ENCODE peak calls at places on chromosomes 3 and 15, in seven cellular contexts. L is GM12891, O is right lobe of liver, B is ovary, A is transverse colon, S is GM12878, Q is A549. T is an unnamed sample.

GRCh38 chr15:55846108-55846707 is 103.3 kb upstream of the PRTG start:
- DNase-seq in S (peak), A (peak), O (no peak), B (peak), L (peak), Q (peak), T (no peak)

GRCh38 chr3:25457642-25458419 is 29.8 kb downstream of the RARB start:
- DNase-seq in S (no peak), B (no peak), A (no peak), L (no peak), Q (peak), O (no peak), T (no peak)

GRCh38 chr3:53708001-53708621 is 138.1 kb downstream of the CHDH start:
- DNase-seq in L (no peak), A (no peak), B (no peak), S (no peak), O (peak), Q (peak), T (peak)

GRCh38 chr15:64334530-64334929 is 21.4 kb downstream of the CSNK1G1 start:
- DNase-seq in S (no peak), A (peak), B (no peak), Q (peak), O (no peak), L (no peak), T (no peak)

GRCh38 chr3:134677196-134677986 is 26.6 kb upstream of the KY start:
- DNase-seq in O (no peak), L (no peak), A (no peak), Q (peak), B (no peak), S (no peak), T (no peak)

GRCh38 chr3:52197842-52198625 is at the start of gene ALAS1:
- DNase-seq in S (peak), L (peak), O (peak), Q (peak), B (peak), A (peak), T (no peak)

GRCh38 chr3:66468016-66468735 is 32.6 kb downstream of the LRIG1 start:
- DNase-seq in A (no peak), S (no peak), O (no peak), Q (no peak), B (no peak), L (no peak), T (no peak)

GRCh38 chr3:15261274-15261673 is 55.2 kb downstream of the CAPN7 start:
- DNase-seq in A (peak), S (no peak), O (no peak), Q (no peak), B (peak), L (no peak), T (peak)

GRCh38 chr3:129278970-129279906 is 568 bp downstream of the HMCES start:
- DNase-seq in L (no peak), Q (peak), A (peak), O (peak), B (peak), S (no peak), T (no peak)
- TF ChIP-seq POLR2A in L (no peak), Q (peak), A (peak), O (peak), B (no peak), S (peak), T (no peak)

DNA sequence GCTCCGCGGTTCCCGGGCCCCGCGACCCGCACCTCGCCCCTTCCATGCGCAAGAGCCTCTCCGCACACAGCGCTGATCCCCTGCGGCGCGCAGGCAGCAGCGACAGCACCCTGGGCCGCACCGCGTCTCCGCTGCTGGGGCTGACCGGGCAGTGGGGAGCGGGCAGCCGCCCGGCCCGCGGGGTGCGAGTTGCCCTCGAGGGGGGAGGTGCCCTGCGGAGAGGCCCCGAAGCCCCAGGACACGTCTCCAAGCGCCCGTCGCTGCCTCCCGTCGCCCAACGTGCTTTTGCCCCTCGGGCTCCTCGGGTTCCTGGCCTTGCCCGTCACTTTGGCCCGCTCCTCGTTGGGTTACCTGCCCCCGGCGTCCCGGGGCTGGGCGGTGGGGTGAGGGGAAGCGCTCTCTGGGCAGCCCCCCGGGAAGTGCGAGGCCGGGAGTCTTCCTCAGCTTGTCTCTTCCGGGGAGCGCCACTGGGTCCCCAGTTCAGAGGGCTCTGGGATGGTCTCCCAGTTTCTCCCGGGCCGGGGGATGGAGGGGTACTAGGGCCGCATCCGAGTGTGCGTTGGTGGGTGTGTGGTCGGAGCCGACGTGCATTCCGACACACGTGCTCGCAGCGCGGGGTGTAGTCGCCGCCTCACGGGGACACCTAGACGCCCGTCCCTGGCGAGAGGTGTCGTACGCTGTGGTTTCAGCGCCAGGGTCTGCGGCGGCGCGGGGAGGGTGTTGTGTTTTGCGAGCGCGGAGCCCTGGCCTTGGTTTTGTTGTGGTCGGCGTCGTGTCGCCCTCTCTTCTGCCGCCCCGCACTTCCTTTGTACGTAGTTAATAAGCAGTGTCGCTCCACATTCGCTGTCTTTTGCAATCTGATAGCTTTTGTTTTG is 1.9 kb downstream of the IGF1R start:
- DNase-seq in A (peak), L (no peak), B (peak), Q (peak), S (no peak), O (no peak), T (no peak)
- TF ChIP-seq POLR2A in A (peak), L (no peak), B (peak), Q (no peak), S (no peak), O (no peak), T (peak)

GRCh38 chr3:69051796-69052566 is at the start of gene TMF1:
- DNase-seq in O (peak), S (peak), A (peak), B (peak), L (peak), Q (peak), T (peak)
- TF ChIP-seq POLR2A in O (peak), S (peak), A (peak), B (peak), L (peak), Q (peak), T (no peak)

DNA sequence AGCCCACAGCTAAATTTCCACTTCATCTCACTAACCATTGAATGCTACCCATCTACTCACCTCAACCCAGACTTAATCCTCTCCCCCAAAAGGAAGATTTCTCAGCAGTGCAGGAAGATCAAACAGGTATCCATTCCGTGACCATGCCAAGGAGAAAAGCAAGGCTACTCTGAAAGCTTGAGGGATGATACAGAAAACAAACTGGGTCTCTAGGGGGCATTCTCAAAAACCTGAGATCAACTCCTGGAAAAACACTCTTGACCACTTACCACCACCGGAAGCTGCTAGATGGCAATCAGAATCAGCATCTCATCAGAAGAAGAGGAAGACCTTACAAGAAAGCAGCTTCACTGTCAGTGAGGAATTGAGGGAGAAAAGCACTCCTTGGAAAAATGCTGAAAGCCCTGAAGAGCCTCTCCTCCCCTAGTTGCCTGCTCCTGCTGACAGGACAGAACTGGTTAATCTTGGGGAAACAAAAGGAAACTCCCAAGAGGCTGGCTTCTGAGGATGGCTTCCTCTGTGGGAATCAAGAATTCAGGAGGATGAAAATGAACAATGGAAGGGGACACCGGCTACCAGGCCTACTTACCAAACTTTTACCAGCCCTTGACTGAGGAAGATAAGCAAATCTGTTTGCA is at the start of gene ATP8B4:
- DNase-seq in A (no peak), B (no peak), O (no peak), S (no peak), Q (no peak), L (no peak), T (no peak)
- TF ChIP-seq POLR2A in A (no peak), B (no peak), O (no peak), S (no peak), Q (no peak), L (no peak), T (no peak)